ENCODE peak calls at places on chromosomes 5 and 9, in six cellular contexts. One of them, this sample, is unnamed.

GRCh38 chr5:113343343-113343742 is 91.4 kb downstream of the TSSK1B start:
- DNase-seq in IMR-90: peak; percentile 84
- DNase-seq in H9: no peak
- DNase-seq in H1: no peak
- DNase-seq in mesenchymal stem cell: peak; percentile 81
- DNase-seq in mesendoderm: no peak
- DNase-seq in this sample: no peak

GRCh38 chr9:16341176-16341575 is 529.3 kb downstream of the BNC2 start:
- DNase-seq in IMR-90: peak; percentile 49
- DNase-seq in H9: no peak
- DNase-seq in H1: no peak
- DNase-seq in mesenchymal stem cell: peak; percentile 33
- DNase-seq in mesendoderm: no peak
- DNase-seq in this sample: no peak

GRCh38 chr5:139919308-139919707 is 123.7 kb downstream of the PSD2 start:
- DNase-seq in IMR-90: no peak
- DNase-seq in H9: no peak
- DNase-seq in H1: no peak
- DNase-seq in mesenchymal stem cell: no peak
- DNase-seq in mesendoderm: no peak
- DNase-seq in this sample: no peak

GRCh38 chr5:149265559-149265958 is 6.1 kb upstream of the AFAP1L1 start:
- DNase-seq in IMR-90: peak; percentile 72
- DNase-seq in H9: no peak
- DNase-seq in H1: no peak
- DNase-seq in mesenchymal stem cell: peak; percentile 69
- DNase-seq in mesendoderm: peak; percentile 22
- DNase-seq in this sample: no peak

GRCh38 chr9:116000748-116001329 is 152.8 kb upstream of the PAPPA start:
- DNase-seq in IMR-90: no peak
- DNase-seq in H9: peak; percentile 53
- DNase-seq in H1: no peak
- DNase-seq in mesenchymal stem cell: no peak
- DNase-seq in mesendoderm: peak; percentile 45
- DNase-seq in this sample: no peak

GRCh38 chr5:79508354-79508753 is 5.6 kb downstream of the HOMER1 start:
- DNase-seq in IMR-90: no peak
- DNase-seq in H9: no peak
- DNase-seq in H1: no peak
- DNase-seq in mesenchymal stem cell: no peak
- DNase-seq in mesendoderm: no peak
- DNase-seq in this sample: no peak

GRCh38 chr5:152623951-152624350 is 218.9 kb upstream of the NMUR2 start:
- DNase-seq in IMR-90: no peak
- DNase-seq in H9: no peak
- DNase-seq in H1: no peak
- DNase-seq in mesenchymal stem cell: no peak
- DNase-seq in mesendoderm: no peak
- DNase-seq in this sample: no peak

GRCh38 chr5:74667396-74667795 is 17.6 kb upstream of the HEXB start:
- DNase-seq in IMR-90: peak; percentile 50
- DNase-seq in H9: no peak
- DNase-seq in H1: no peak
- DNase-seq in mesenchymal stem cell: peak; percentile 90
- DNase-seq in mesendoderm: no peak
- DNase-seq in this sample: no peak

GRCh38 chr9:70948744-70949143 is 172.7 kb downstream of the TRPM3 start:
- DNase-seq in IMR-90: no peak
- DNase-seq in H9: no peak
- DNase-seq in H1: no peak
- DNase-seq in mesenchymal stem cell: no peak
- DNase-seq in mesendoderm: no peak
- DNase-seq in this sample: no peak

GRCh38 chr9:98365227-98365669 is 109.8 kb upstream of the TBC1D2 start:
- DNase-seq in IMR-90: peak; percentile 55
- DNase-seq in H9: no peak
- DNase-seq in H1: no peak
- DNase-seq in mesenchymal stem cell: peak; percentile 17
- DNase-seq in mesendoderm: peak; percentile 66
- DNase-seq in this sample: no peak

GRCh38 chr5:72121753-72122445 is 14.6 kb downstream of the MAP1B start:
- DNase-seq in IMR-90: no peak
- DNase-seq in H9: peak; percentile 61
- DNase-seq in H1: no peak
- DNase-seq in mesenchymal stem cell: no peak
- DNase-seq in mesendoderm: no peak
- DNase-seq in this sample: no peak

GRCh38 chr5:763998-764781 is 20.3 kb downstream of the ZDHHC11B start:
- DNase-seq in IMR-90: no peak
- DNase-seq in H9: no peak
- DNase-seq in H1: no peak
- DNase-seq in mesenchymal stem cell: no peak
- DNase-seq in mesendoderm: no peak
- DNase-seq in this sample: no peak

GRCh38 chr9:133589454-133590227 is 19.5 kb downstream of the FAM163B start:
- DNase-seq in IMR-90: no peak
- DNase-seq in H9: peak; percentile 83
- DNase-seq in H1: peak; percentile 39
- DNase-seq in mesenchymal stem cell: no peak
- DNase-seq in mesendoderm: peak; percentile 75
- DNase-seq in this sample: no peak

GRCh38 chr5:67234671-67235176 is 38.1 kb upstream of the CD180 start:
- DNase-seq in IMR-90: peak; percentile 76
- DNase-seq in H9: no peak
- DNase-seq in H1: no peak
- DNase-seq in mesenchymal stem cell: peak; percentile 74
- DNase-seq in mesendoderm: no peak
- DNase-seq in this sample: no peak

GRCh38 chr5:38831909-38832308 is 13.9 kb upstream of the OSMR start:
- DNase-seq in IMR-90: peak; percentile 45
- DNase-seq in H9: peak; percentile 44
- DNase-seq in H1: no peak
- DNase-seq in mesenchymal stem cell: peak; percentile 61
- DNase-seq in mesendoderm: peak; percentile 83
- DNase-seq in this sample: no peak
- H2AK5ac ChIP-seq in IMR-90: peak overlapping the region; percentile 35
- H2AK5ac ChIP-seq in H9: no peak overlapping the region
- H2AK5ac ChIP-seq in H1: no peak overlapping the region
- H2AK5ac ChIP-seq in mesenchymal stem cell: no peak overlapping the region
- H2AK5ac ChIP-seq in mesendoderm: no peak overlapping the region
- H2AK5ac ChIP-seq in this sample: no peak overlapping the region

DNA sequence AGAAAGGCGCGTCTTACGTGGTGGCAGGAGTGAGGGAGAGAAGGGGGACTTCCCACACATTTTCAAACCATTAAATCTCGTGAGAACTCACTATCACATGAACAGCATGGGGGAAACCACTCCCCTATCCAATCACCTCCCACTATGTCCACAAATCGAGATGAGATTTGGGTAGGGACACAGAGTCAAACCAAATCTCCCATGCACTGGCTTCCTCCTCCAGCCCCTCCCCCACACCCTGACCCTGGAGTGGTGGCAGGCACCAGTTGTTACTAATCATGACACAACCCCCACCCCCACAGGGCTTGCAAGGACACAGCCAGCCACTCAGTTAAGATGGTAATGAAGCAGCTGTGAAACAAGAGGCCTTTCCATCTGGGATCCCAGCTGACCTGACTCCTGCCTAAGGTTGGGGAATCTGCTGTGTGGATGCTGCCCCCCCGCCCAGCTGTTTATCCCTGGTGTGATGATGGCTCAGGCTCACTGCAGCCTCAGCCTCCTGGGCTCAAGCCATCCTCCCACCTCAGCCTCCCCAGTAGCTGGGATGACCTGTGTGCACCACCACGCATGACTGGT is 57.1 kb upstream of the FUBP3 start:
- DNase-seq in IMR-90: no peak
- DNase-seq in H9: peak; percentile 89
- DNase-seq in H1: no peak
- DNase-seq in mesenchymal stem cell: peak; percentile 19
- DNase-seq in mesendoderm: peak; percentile 88
- DNase-seq in this sample: no peak
- H2BK15ac ChIP-seq in IMR-90: no peak overlapping the region
- H2BK15ac ChIP-seq in H9: no peak overlapping the region
- H2BK15ac ChIP-seq in H1: no peak overlapping the region
- H2BK15ac ChIP-seq in mesenchymal stem cell: no peak overlapping the region
- H2BK15ac ChIP-seq in mesendoderm: no peak overlapping the region
- H2BK15ac ChIP-seq in this sample: peak overlapping the region; percentile 42

DNA sequence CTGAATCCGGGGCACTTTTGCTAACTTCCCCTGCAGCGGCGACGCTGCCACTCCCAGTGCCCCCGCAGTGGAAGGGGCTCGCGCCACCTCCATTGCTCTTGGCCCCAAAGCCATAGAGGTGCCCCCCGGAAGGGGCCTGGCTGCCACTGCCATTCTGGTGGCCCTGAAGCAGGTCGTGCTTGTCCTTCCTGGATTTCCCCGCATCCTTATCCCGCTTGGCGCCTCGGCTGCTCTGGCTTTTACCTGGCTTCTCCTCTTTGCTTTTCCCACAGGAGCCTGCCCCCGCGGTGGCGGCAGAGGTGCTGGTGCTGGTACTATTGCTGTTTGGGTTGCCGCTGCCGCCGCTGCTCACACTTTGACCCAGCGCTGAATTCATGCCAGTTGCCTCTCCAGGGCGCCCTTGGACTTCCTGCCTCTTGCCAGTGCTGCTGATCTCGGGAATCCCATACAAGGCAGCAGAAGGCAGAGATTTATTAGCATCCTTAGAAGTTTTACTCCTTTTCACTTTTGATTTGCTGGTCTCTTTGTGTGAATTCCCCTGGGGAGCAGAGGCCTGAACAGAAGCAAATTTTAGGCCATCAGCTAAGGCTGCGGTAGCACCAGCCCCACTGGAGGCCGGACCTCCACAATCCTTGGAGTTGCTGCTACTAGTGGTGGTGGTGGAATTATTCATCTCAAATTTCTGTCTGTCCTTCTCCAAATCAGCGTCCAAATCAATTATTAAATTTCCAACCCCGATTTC is 2.1 kb downstream of the ZNF608 start:
- DNase-seq in IMR-90: peak; percentile 27
- DNase-seq in H9: no peak
- DNase-seq in H1: no peak
- DNase-seq in mesenchymal stem cell: peak; percentile 52
- DNase-seq in mesendoderm: peak; percentile 32
- DNase-seq in this sample: no peak
- H2BK5ac ChIP-seq in IMR-90: peak overlapping the region; percentile 96
- H2BK5ac ChIP-seq in H9: no peak overlapping the region
- H2BK5ac ChIP-seq in H1: no peak overlapping the region
- H2BK5ac ChIP-seq in mesenchymal stem cell: peak overlapping the region; percentile 91
- H2BK5ac ChIP-seq in mesendoderm: peak overlapping the region; percentile 36
- H2BK5ac ChIP-seq in this sample: peak overlapping the region; percentile 98

DNA sequence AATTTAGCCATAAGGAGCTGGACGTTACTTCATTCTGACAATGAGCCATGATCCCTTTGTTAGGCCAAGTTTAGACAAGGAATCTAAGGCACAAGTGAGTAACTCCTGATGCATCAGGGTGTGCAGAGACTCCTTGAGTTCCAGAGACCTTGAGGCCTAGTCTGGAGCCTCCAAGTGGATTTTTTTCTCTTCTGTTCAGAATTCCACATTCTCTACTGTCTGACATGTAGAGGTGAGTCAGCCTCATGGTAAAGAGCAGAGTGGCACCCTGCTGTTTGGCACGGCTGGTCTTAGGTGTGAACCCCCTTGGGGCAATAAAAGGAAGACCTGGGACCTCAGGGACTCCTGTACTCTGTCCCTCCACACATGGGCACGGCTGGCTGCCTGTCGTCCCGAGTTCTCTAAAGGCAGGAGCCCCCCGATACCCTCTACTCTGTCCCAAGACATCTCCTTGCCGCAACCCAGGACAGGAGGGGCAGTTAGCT is 22.0 kb upstream of the TGFBI start:
- DNase-seq in IMR-90: peak; percentile 97
- DNase-seq in H9: no peak
- DNase-seq in H1: no peak
- DNase-seq in mesenchymal stem cell: peak; percentile 91
- DNase-seq in mesendoderm: peak; percentile 67
- DNase-seq in this sample: no peak
- H2AK5ac ChIP-seq in IMR-90: peak overlapping the region; percentile 28
- H2AK5ac ChIP-seq in H9: no peak overlapping the region
- H2AK5ac ChIP-seq in H1: no peak overlapping the region
- H2AK5ac ChIP-seq in mesenchymal stem cell: no peak overlapping the region
- H2AK5ac ChIP-seq in mesendoderm: no peak overlapping the region
- H2AK5ac ChIP-seq in this sample: no peak overlapping the region

DNA sequence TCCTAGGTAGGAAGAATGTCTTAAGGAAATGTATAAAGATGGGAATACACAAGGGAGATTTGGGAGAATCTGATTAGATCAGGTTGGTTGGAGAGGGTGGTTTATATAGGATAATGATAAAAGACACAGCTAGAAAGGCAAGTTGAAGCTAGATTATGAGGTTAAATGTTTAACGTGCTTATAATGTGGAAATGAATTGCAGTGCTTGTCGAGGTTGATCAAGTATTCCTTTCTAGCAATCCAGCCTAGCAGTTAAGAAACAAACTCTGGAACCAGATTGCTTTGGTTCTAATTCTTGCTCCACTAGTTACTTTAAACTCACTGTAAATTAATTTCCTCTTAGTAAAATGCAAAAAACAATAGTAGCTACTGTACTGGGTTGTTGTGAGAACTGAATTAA is 76.5 kb downstream of the NIPBL start:
- DNase-seq in IMR-90: no peak
- DNase-seq in H9: no peak
- DNase-seq in H1: no peak
- DNase-seq in mesenchymal stem cell: no peak
- DNase-seq in mesendoderm: no peak
- DNase-seq in this sample: no peak
- H2BK15ac ChIP-seq in IMR-90: no peak overlapping the region
- H2BK15ac ChIP-seq in H9: no peak overlapping the region
- H2BK15ac ChIP-seq in H1: no peak overlapping the region
- H2BK15ac ChIP-seq in mesenchymal stem cell: no peak overlapping the region
- H2BK15ac ChIP-seq in mesendoderm: no peak overlapping the region
- H2BK15ac ChIP-seq in this sample: no peak overlapping the region

DNA sequence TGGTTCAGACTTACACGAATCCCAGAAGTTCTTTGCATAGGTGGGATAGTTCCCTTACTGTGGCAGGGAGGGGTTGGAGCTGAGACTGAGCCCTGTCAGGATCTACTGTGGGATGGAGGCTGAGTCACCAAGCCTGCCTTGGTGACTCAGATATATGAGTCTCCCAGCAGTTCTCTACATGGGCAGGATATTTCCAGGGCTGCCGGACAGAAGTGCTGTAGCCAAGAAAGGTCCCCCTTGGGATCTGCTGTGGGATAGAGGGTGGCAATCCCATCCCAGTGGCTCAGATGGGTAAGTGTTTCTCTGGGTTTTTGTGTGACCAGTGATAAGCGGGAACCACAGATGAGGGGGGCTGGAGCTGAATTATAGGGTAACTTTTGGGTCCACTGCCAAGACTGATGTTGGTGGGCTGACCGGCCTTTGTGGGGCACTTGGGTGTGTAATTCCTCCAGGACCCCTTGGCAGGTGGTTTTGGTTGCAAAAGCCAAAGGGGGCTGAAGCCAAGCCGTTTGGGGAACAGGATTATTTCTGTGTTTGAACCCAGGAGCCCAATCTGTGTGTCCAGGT is 18.7 kb downstream of the XRCC4 start:
- DNase-seq in IMR-90: peak; percentile 88
- DNase-seq in H9: no peak
- DNase-seq in H1: no peak
- DNase-seq in mesenchymal stem cell: peak; percentile 85
- DNase-seq in mesendoderm: peak; percentile 53
- DNase-seq in this sample: no peak
- H2BK5ac ChIP-seq in IMR-90: peak overlapping the region; percentile 6
- H2BK5ac ChIP-seq in H9: no peak overlapping the region
- H2BK5ac ChIP-seq in H1: no peak overlapping the region
- H2BK5ac ChIP-seq in mesenchymal stem cell: no peak overlapping the region
- H2BK5ac ChIP-seq in mesendoderm: no peak overlapping the region
- H2BK5ac ChIP-seq in this sample: no peak overlapping the region

GRCh38 chr9:127850286-127850830 is 4.1 kb downstream of the ENG start:
- DNase-seq in IMR-90: no peak
- DNase-seq in H9: no peak
- DNase-seq in H1: no peak
- DNase-seq in mesenchymal stem cell: no peak
- DNase-seq in mesendoderm: no peak
- DNase-seq in this sample: no peak
- H2AK5ac ChIP-seq in IMR-90: no peak overlapping the region
- H2AK5ac ChIP-seq in H9: no peak overlapping the region
- H2AK5ac ChIP-seq in H1: no peak overlapping the region
- H2AK5ac ChIP-seq in mesenchymal stem cell: no peak overlapping the region
- H2AK5ac ChIP-seq in mesendoderm: no peak overlapping the region
- H2AK5ac ChIP-seq in this sample: peak overlapping the region; percentile 39

This sample was measured in neuronal stem cell.